ENCODE peak calls at places on chromosomes 5 and 9, in ten cellular contexts. N, M, L, V, W, Q, O, S, D and X are unnamed samples.

GRCh38 chr9:15509931-15510788 is 610 bp downstream of the PSIP1 start:
- DNase-seq in N (peak; percentile 34), D (peak; percentile 85), S (no peak), V (peak; percentile 67), M (peak; percentile 78), L (no peak), Q (peak; percentile 17), O (no peak), W (no peak), X (no peak)

GRCh38 chr5:57082441-57083067 is 91.3 kb upstream of the GPBP1 start:
- DNase-seq in N (no peak), D (no peak), Q (peak; percentile 41), W (no peak), M (no peak), O (no peak), V (no peak), S (no peak), L (peak; percentile 5), X (no peak)

GRCh38 chr9:27433599-27434325 is 90.3 kb upstream of the IFNK start:
- DNase-seq in D (no peak), O (no peak), W (no peak), Q (no peak), V (no peak), L (no peak), S (no peak), N (no peak), M (no peak), X (no peak)

GRCh38 chr9:19701991-19702390 is 86.8 kb downstream of the SLC24A2 start:
- DNase-seq in W (no peak), N (no peak), Q (no peak), D (no peak), L (no peak), M (no peak), O (no peak), S (no peak), V (no peak), X (no peak)

GRCh38 chr5:132221781-132222648 is 5.6 kb downstream of the P4HA2 start:
- DNase-seq in N (peak; percentile 45), D (no peak), M (no peak), O (peak; percentile 73), L (no peak), S (peak; percentile 78), Q (peak; percentile 83), W (no peak), V (no peak), X (peak; percentile 81)

GRCh38 chr5:122415481-122416120 is 103.6 kb downstream of the SNCAIP start:
- DNase-seq in W (peak; percentile 24), M (peak; percentile 62), V (peak; percentile 29), N (peak; percentile 38), D (peak; percentile 67), L (peak; percentile 24), S (peak; percentile 45), Q (peak; percentile 81), O (peak; percentile 13), X (no peak)

GRCh38 chr5:151038801-151039238 is 18.4 kb downstream of the GPX3 start:
- DNase-seq in V (no peak), N (no peak), O (no peak), L (no peak), Q (peak; percentile 11), W (no peak), M (no peak), S (no peak), D (peak; percentile 63), X (no peak)

GRCh38 chr9:94945191-94946144 is 219.0 kb downstream of the AOPEP start:
- DNase-seq in Q (peak; percentile 85), W (peak; percentile 57), N (no peak), O (peak; percentile 76), S (peak; percentile 84), L (peak; percentile 25), V (no peak), D (no peak), M (no peak), X (no peak)

DNA sequence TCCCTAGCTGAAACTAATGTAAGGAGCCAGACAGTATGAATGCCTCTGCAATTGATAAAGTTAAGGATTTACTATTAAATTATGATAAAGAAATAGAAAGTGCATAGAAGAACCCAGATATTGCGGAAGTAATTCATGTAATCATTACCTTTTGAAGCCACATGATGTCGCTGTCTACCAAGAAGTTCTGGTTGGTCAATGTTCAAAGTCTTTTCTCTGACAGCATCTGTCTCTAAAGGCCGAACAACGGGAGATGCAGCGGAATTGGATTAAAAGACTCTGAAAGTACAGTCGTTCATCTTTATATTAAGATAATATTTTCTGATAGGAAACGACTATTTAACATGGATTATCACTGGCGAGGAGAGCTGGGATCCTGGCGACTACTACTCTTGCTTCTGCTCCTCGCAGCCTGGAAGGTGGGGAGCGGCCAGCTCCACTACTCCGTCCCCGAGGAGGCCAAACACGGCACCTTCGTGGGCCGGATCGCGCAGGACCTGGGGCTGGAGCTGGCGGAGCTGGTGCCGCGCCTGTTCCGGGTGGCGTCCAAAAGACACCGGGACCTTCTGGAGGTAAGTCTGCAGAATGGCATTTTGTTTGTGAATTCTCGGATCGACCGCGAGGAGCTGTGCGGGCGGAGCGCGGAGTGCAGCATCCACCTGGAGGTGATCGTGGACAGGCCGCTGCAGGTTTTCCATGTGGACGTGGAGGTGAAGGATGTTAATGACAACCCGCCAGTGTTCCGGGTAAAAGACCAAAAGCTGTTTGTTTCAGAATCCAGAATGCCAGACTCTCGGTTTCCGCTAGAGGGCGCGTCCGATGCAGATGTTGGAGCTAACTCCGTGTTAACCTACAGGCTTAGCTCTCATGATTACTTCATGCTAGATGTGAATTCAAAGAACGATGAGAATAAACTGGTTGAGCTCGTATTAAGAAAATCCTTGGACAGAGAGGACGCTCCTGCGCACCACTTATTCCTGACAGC is at the start of gene PCDHA8:
- DNase-seq in N (no peak), L (no peak), V (no peak), M (no peak), W (no peak), Q (no peak), D (no peak), S (no peak), O (no peak), X (no peak)
- TF ChIP-seq CTCF in N (no peak), L (peak; percentile 71), V (peak; percentile 58), M (no peak), W (no peak), Q (peak; percentile 6), D (peak; percentile 25), S (no peak), O (no peak), X (no peak)

DNA sequence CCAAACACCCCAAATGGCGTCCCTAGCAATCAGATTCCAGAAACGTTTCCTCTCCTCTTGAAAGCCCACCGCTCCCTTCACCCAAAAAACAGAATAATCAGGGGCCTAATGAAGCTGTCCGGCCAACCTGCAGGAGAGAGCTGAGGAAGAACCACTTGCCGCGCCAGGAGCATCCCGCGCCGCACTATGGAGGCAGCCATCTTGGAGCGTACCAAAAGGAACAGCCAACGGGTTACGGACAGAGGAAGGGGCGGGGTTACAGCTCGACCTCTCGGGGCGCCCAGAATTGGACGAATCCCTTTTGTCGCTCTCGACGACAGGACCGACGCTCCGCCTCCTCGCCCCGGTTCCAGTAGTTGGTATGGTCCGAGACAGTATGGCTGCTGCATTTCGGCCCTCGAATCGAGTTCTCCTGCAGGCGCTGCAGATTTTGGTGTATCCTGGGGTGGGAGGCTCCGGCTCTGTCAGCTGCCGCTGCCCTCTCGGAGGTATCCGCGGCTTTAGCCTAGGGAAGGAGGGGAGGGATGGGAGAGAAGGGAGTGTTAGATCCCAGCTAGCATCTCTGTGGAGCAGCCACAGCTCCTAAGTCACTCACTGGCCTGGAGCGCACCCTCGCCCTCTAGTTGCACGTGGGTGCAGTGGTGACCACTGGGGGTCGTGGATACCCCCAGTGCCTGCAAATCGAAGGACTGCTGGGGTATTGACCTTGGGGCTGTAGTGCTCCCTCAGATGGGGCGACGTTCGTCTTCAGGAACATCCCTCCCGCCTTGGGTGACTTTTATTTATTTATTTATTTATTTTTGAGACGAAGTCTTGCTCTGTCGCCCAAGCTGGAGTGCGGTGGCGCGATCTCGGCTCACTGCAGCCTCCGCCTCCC is at the start of the genes MRPS27 and PTCD2:
- DNase-seq in S (peak; percentile 98), D (peak; percentile 98), M (peak; percentile 95), Q (peak; percentile 99), O (peak; percentile 79), V (peak; percentile 96), W (peak; percentile 97), N (peak; percentile 97), L (peak; percentile 90), X (peak; percentile 97)
- TF ChIP-seq CTCF in S (peak; percentile 28), D (peak; percentile 4), M (peak; percentile 39), Q (peak; percentile 29), O (peak; percentile 41), V (peak; percentile 28), W (peak; percentile 38), N (no peak), L (no peak), X (no peak)

GRCh38 chr5:1208221-1208742 is 6.9 kb downstream of the SLC6A19 start:
- DNase-seq in L (no peak), W (no peak), O (no peak), N (no peak), D (peak; percentile 64), Q (no peak), V (no peak), S (no peak), M (peak; percentile 14), X (no peak)

GRCh38 chr5:1209552-1209852 is 8.1 kb downstream of the SLC6A19 start:
- DNase-seq in S (no peak), N (no peak), M (no peak), D (no peak), V (no peak), W (no peak), Q (no peak), O (no peak), L (no peak), X (no peak)

GRCh38 chr5:1209896-1210776 is 8.7 kb downstream of the SLC6A19 start:
- DNase-seq in M (peak; percentile 9), O (no peak), V (no peak), D (peak; percentile 63), Q (no peak), L (no peak), N (no peak), S (no peak), W (no peak), X (no peak)

GRCh38 chr5:1207555-1207954 is 6.2 kb downstream of the SLC6A19 start:
- DNase-seq in D (no peak), W (no peak), S (no peak), L (no peak), V (no peak), M (peak; percentile 2), N (no peak), Q (no peak), O (no peak), X (no peak)

DNA sequence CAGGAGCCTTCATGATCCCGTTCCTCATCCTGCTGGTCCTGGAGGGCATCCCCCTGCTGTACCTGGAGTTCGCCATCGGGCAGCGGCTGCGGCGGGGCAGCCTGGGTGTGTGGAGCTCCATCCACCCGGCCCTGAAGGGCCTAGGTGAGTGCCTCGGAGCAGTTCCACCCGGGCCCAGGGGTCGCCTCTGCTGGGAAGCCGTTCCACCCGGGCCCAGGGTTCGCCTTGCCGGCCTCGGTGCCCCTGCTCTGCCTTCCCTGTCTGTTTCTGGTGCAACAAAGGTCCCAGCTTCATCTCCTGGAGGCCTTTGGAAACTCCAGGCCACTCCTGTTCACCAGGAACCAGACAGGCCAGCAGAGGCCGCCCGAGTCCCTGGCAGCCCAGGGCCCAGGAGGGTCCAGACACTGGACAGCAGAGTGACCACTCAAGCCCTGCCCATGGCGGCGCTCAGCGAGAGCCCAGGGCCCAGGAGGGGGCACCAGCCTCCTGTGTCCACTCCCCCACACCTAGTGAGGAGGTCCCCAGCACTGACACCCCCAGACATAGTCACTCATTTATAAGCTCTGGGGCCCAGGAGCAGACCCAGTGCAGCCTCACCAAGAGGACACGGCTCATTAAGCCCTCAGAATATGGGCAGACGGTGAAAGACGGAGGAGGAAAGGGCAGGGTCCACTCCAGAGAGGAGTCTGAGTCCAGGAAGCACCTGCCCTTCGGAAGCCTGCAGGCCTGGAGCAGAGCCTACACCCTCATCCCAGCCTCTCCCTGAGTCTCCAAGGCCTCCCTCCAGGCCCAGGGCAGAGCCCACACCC is 7.6 kb downstream of the SLC6A19 start:
- DNase-seq in M (peak; percentile 16), V (no peak), Q (peak; percentile 10), L (no peak), N (no peak), W (no peak), O (no peak), S (no peak), D (peak; percentile 71), X (no peak)
- TF ChIP-seq CTCF in M (no peak), V (no peak), Q (peak; percentile 40), L (peak; percentile 93), N (no peak), W (peak; percentile 54), O (peak; percentile 64), S (peak; percentile 50), D (peak; percentile 21), X (no peak)

GRCh38 chr5:146425023-146425422 is 22.1 kb upstream of the TCERG1 start:
- DNase-seq in S (no peak), W (no peak), V (no peak), Q (no peak), L (no peak), O (no peak), N (no peak), D (no peak), M (no peak), X (no peak)
- TF ChIP-seq CTCF in S (no peak), W (no peak), V (no peak), Q (no peak), L (peak; percentile 27), O (no peak), N (no peak), D (no peak), M (no peak), X (no peak)